ENCODE peak calls at places on chromosome 20, in four cellular contexts. E, V, O and T are unnamed samples.

GRCh38 chr20:2596673-2597279 is 55.7 kb upstream of the NOP56 start:
- DNase-seq in E (no peak), V (no peak), O (no peak), T (no peak)

GRCh38 chr20:16308754-16309153 is 264.5 kb downstream of the KIF16B start:
- DNase-seq in E (no peak), V (no peak), O (no peak), T (no peak)

GRCh38 chr20:58482416-58482815 is 32.8 kb downstream of the APCDD1L start:
- DNase-seq in E (no peak), V (no peak), O (no peak), T (no peak)

GRCh38 chr20:40659567-40659966 is 29.5 kb downstream of the MAFB start:
- DNase-seq in E (no peak), V (no peak), O (no peak), T (no peak)

GRCh38 chr20:17419459-17419858 is 111.7 kb downstream of the BFSP1 start:
- DNase-seq in E (no peak), V (no peak), O (no peak), T (no peak)

GRCh38 chr20:63490416-63490815 is 8.5 kb downstream of the EEF1A2 start:
- DNase-seq in E (no peak), V (no peak), O (no peak), T (peak)

GRCh38 chr20:59567585-59568508 is 36.5 kb upstream of the PHACTR3 start:
- DNase-seq in E (no peak), V (no peak), O (no peak), T (no peak)

GRCh38 chr20:58065508-58066361 is 162.7 kb downstream of the ANKRD60 start:
- DNase-seq in E (no peak), V (no peak), O (peak), T (no peak)

GRCh38 chr20:8131598-8132014 is 460 bp upstream of the PLCB1 start:
- DNase-seq in E (no peak), V (peak), O (peak), T (no peak)

GRCh38 chr20:54017846-54018245 is 52.5 kb downstream of the BCAS1 start:
- DNase-seq in E (no peak), V (no peak), O (no peak), T (no peak)

GRCh38 chr20:46959081-46959692 is 64.5 kb downstream of the EYA2 start:
- DNase-seq in E (peak), V (no peak), O (peak), T (no peak)

GRCh38 chr20:63979549-63980316 is at the start of gene SAMD10:
- DNase-seq in E (no peak), V (peak), O (no peak), T (peak)

GRCh38 chr20:38109657-38110524 is 55.2 kb downstream of the TGM2 start:
- DNase-seq in E (peak), V (no peak), O (peak), T (no peak)

GRCh38 chr20:37947943-37948342 is 45.0 kb downstream of the VSTM2L start:
- DNase-seq in E (no peak), V (no peak), O (no peak), T (no peak)

GRCh38 chr20:53575481-53576194 is 18.0 kb downstream of the ZNF217 start:
- DNase-seq in E (no peak), V (no peak), O (no peak), T (no peak)

GRCh38 chr20:25389381-25389857 is 1.2 kb downstream of the ABHD12 start:
- DNase-seq in E (peak), V (peak), O (peak), T (no peak)

GRCh38 chr20:20360464-20360863 is 7.4 kb upstream of the INSM1 start:
- DNase-seq in E (no peak), V (peak), O (peak), T (peak)

GRCh38 chr20:1686151-1686748 is 28.7 kb upstream of the SIRPG start:
- DNase-seq in E (no peak), V (no peak), O (no peak), T (no peak)

GRCh38 chr20:36493801-36494114 is 47.6 kb upstream of the MYL9 start:
- DNase-seq in E (no peak), V (no peak), O (peak), T (no peak)

GRCh38 chr20:50921783-50922501 is 9.3 kb downstream of the ADNP start:
- DNase-seq in E (no peak), V (no peak), O (no peak), T (no peak)

GRCh38 chr20:12358655-12359009 is 440.9 kb downstream of the BTBD3 start:
- DNase-seq in E (no peak), V (no peak), O (no peak), T (no peak)

GRCh38 chr20:50777373-50777772 is 17.5 kb upstream of the BCAS4 start:
- DNase-seq in E (no peak), V (no peak), O (no peak), T (no peak)

GRCh38 chr20:56465997-56466396 is 2.4 kb upstream of the RTF2 start:
- DNase-seq in E (no peak), V (peak), O (no peak), T (no peak)

GRCh38 chr20:3808141-3808479 is 12.0 kb downstream of the CDC25B start:
- DNase-seq in E (peak), V (no peak), O (peak), T (no peak)